ENCODE peak calls at places on chromosome 19, in four cellular contexts. A, E, W and P are unnamed samples.

GRCh38 chr19:57473646-57474045 is 3.7 kb downstream of the ZNF772 start:
- DNase-seq in A (no peak), E (no peak), W (no peak), P (no peak)

GRCh38 chr19:34475026-34475974 is 6.3 kb upstream of the WTIP start:
- DNase-seq in A (no peak), E (no peak), W (no peak), P (no peak)

GRCh38 chr19:51139299-51140018 is 2.6 kb upstream of the SIGLEC7 start:
- DNase-seq in A (no peak), E (no peak), W (no peak), P (no peak)

GRCh38 chr19:11421607-11422098 is 2.5 kb upstream of the RGL3 start:
- DNase-seq in A (no peak), E (no peak), W (no peak), P (peak; percentile 60)

GRCh38 chr19:12669272-12670158 is 2.9 kb downstream of the WDR83 start:
- DNase-seq in A (peak; percentile 85), E (peak; percentile 89), W (peak; percentile 65), P (peak; percentile 89)

GRCh38 chr19:3136684-3137055 is 837 bp downstream of the GNA15 start:
- DNase-seq in A (no peak), E (no peak), W (no peak), P (no peak)

GRCh38 chr19:2483484-2484151 is 7.7 kb downstream of the GADD45B start:
- DNase-seq in A (no peak), E (no peak), W (no peak), P (no peak)

GRCh38 chr19:17765069-17765618 is 13.9 kb downstream of the FCHO1 start:
- DNase-seq in A (no peak), E (no peak), W (no peak), P (peak; percentile 17)

GRCh38 chr19:45448425-45448756 is 19.4 kb upstream of the FOSB start:
- DNase-seq in A (no peak), E (no peak), W (no peak), P (no peak)

GRCh38 chr19:35767288-35768081 is 7.9 kb upstream of the ARHGAP33 start:
- DNase-seq in A (no peak), E (no peak), W (no peak), P (no peak)

GRCh38 chr19:29528350-29528945 is 2.7 kb downstream of the VSTM2B start:
- DNase-seq in A (peak; percentile 64), E (peak; percentile 89), W (peak; percentile 2), P (peak; percentile 39)

GRCh38 chr19:49145485-49146407 is 9.4 kb downstream of the HRC start:
- DNase-seq in A (peak; percentile 59), E (no peak), W (peak; percentile 19), P (peak; percentile 93)

GRCh38 chr19:49106648-49107135 is 7.5 kb upstream of the LIN7B start:
- DNase-seq in A (no peak), E (peak; percentile 28), W (peak; percentile 21), P (peak; percentile 59)

GRCh38 chr19:43774103-43774939 is 6.5 kb downstream of the KCNN4 start:
- DNase-seq in A (no peak), E (peak; percentile 64), W (no peak), P (no peak)

GRCh38 chr19:6381030-6381750 is 5.5 kb upstream of the PSPN start:
- DNase-seq in A (no peak), E (no peak), W (no peak), P (no peak)

GRCh38 chr19:32651729-32652140 is 23.2 kb downstream of the ANKRD27 start:
- DNase-seq in A (no peak), E (no peak), W (no peak), P (peak; percentile 4)